ENCODE peak calls at places on chromosomes 16 and 17, in ten cellular contexts. One of them, this sample, is unnamed.

GRCh38 chr16:14365200-14365851 is 264.7 kb downstream of the PARN start:
- DNase-seq in lower leg skin: no peak
- DNase-seq in transverse colon: no peak
- DNase-seq in ovary: no peak
- DNase-seq in stomach: no peak
- DNase-seq in tibial nerve: no peak
- DNase-seq in H54: no peak
- DNase-seq in adrenal gland: no peak
- DNase-seq in body of pancreas: no peak
- DNase-seq in testis: no peak
- DNase-seq in this sample: no peak

GRCh38 chr16:75029854-75030253 is 31.0 kb downstream of the ZNRF1 start:
- DNase-seq in lower leg skin: no peak
- DNase-seq in ovary: no peak
- DNase-seq in H54: no peak
- DNase-seq in tibial nerve: no peak
- DNase-seq in body of pancreas: no peak
- DNase-seq in adrenal gland: no peak
- DNase-seq in transverse colon: no peak
- DNase-seq in testis: no peak
- DNase-seq in stomach: no peak
- DNase-seq in this sample: no peak

GRCh38 chr17:1480747-1481465 is 11.6 kb downstream of the MYO1C start:
- DNase-seq in tibial nerve: no peak
- DNase-seq in stomach: no peak
- DNase-seq in H54: no peak
- DNase-seq in testis: no peak
- DNase-seq in adrenal gland: no peak
- DNase-seq in ovary: no peak
- DNase-seq in body of pancreas: no peak
- DNase-seq in lower leg skin: no peak
- DNase-seq in transverse colon: no peak
- DNase-seq in this sample: no peak

GRCh38 chr16:50146479-50147435 is 6.3 kb upstream of the TENT4B start:
- DNase-seq in tibial nerve: no peak
- DNase-seq in transverse colon: no peak
- DNase-seq in testis: no peak
- DNase-seq in stomach: no peak
- DNase-seq in body of pancreas: peak; percentile 48
- DNase-seq in H54: no peak
- DNase-seq in lower leg skin: peak; percentile 8
- DNase-seq in adrenal gland: no peak
- DNase-seq in ovary: no peak
- DNase-seq in this sample: no peak

GRCh38 chr17:4806770-4807533 is at the start of gene PLD2:
- DNase-seq in adrenal gland: peak; percentile 84
- DNase-seq in lower leg skin: peak; percentile 96
- DNase-seq in transverse colon: peak; percentile 91
- DNase-seq in H54: peak; percentile 95
- DNase-seq in ovary: peak; percentile 81
- DNase-seq in testis: peak; percentile 90
- DNase-seq in tibial nerve: peak; percentile 57
- DNase-seq in body of pancreas: peak; percentile 94
- DNase-seq in stomach: peak; percentile 91
- DNase-seq in this sample: peak; percentile 94

GRCh38 chr16:9374076-9374475 is 282.6 kb downstream of the HAPSTR1 start:
- DNase-seq in ovary: no peak
- DNase-seq in adrenal gland: no peak
- DNase-seq in tibial nerve: no peak
- DNase-seq in transverse colon: no peak
- DNase-seq in lower leg skin: no peak
- DNase-seq in testis: no peak
- DNase-seq in stomach: no peak
- DNase-seq in body of pancreas: no peak
- DNase-seq in H54: no peak
- DNase-seq in this sample: no peak

GRCh38 chr17:67751101-67752074 is 33.7 kb downstream of the NOL11 start:
- DNase-seq in lower leg skin: peak; percentile 67
- DNase-seq in adrenal gland: peak; percentile 34
- DNase-seq in tibial nerve: no peak
- DNase-seq in transverse colon: no peak
- DNase-seq in body of pancreas: no peak
- DNase-seq in stomach: no peak
- DNase-seq in ovary: no peak
- DNase-seq in H54: no peak
- DNase-seq in testis: no peak
- DNase-seq in this sample: no peak

GRCh38 chr17:57286372-57287105 is 30.2 kb downstream of the MSI2 start:
- DNase-seq in tibial nerve: no peak
- DNase-seq in transverse colon: no peak
- DNase-seq in stomach: no peak
- DNase-seq in lower leg skin: no peak
- DNase-seq in ovary: no peak
- DNase-seq in adrenal gland: no peak
- DNase-seq in H54: no peak
- DNase-seq in testis: no peak
- DNase-seq in body of pancreas: no peak
- DNase-seq in this sample: no peak

GRCh38 chr16:54928421-54929089 is 2.1 kb upstream of the IRX5 start:
- DNase-seq in adrenal gland: peak; percentile 81
- DNase-seq in transverse colon: no peak
- DNase-seq in H54: peak; percentile 53
- DNase-seq in tibial nerve: no peak
- DNase-seq in body of pancreas: peak; percentile 47
- DNase-seq in stomach: peak; percentile 77
- DNase-seq in testis: peak; percentile 62
- DNase-seq in ovary: no peak
- DNase-seq in lower leg skin: peak; percentile 96
- DNase-seq in this sample: peak; percentile 61

GRCh38 chr16:81551821-81552304 is 107.3 kb downstream of the CMIP start:
- DNase-seq in ovary: no peak
- DNase-seq in stomach: no peak
- DNase-seq in adrenal gland: peak; percentile 93
- DNase-seq in lower leg skin: no peak
- DNase-seq in body of pancreas: peak; percentile 28
- DNase-seq in tibial nerve: no peak
- DNase-seq in testis: no peak
- DNase-seq in H54: no peak
- DNase-seq in transverse colon: no peak
- DNase-seq in this sample: peak; percentile 72

GRCh38 chr17:79933863-79934652 is 94.8 kb upstream of the CBX4 start:
- DNase-seq in transverse colon: peak; percentile 73
- DNase-seq in adrenal gland: peak; percentile 69
- DNase-seq in body of pancreas: peak; percentile 56
- DNase-seq in H54: peak; percentile 80
- DNase-seq in tibial nerve: no peak
- DNase-seq in ovary: no peak
- DNase-seq in stomach: peak; percentile 71
- DNase-seq in lower leg skin: no peak
- DNase-seq in testis: no peak
- DNase-seq in this sample: no peak

GRCh38 chr17:78668847-78669246 is 91.7 kb upstream of the DNAH17 start:
- DNase-seq in testis: no peak
- DNase-seq in tibial nerve: no peak
- DNase-seq in stomach: no peak
- DNase-seq in ovary: no peak
- DNase-seq in adrenal gland: no peak
- DNase-seq in transverse colon: no peak
- DNase-seq in body of pancreas: no peak
- DNase-seq in lower leg skin: no peak
- DNase-seq in H54: no peak
- DNase-seq in this sample: no peak

GRCh38 chr17:78671607-78672404 is 94.6 kb upstream of the DNAH17 start:
- DNase-seq in H54: no peak
- DNase-seq in tibial nerve: no peak
- DNase-seq in lower leg skin: no peak
- DNase-seq in transverse colon: no peak
- DNase-seq in ovary: no peak
- DNase-seq in body of pancreas: no peak
- DNase-seq in testis: no peak
- DNase-seq in stomach: no peak
- DNase-seq in adrenal gland: no peak
- DNase-seq in this sample: peak; percentile 15

GRCh38 chr17:78669256-78669974 is 92.2 kb upstream of the DNAH17 start:
- DNase-seq in ovary: no peak
- DNase-seq in adrenal gland: no peak
- DNase-seq in testis: no peak
- DNase-seq in stomach: no peak
- DNase-seq in tibial nerve: no peak
- DNase-seq in transverse colon: no peak
- DNase-seq in body of pancreas: no peak
- DNase-seq in lower leg skin: no peak
- DNase-seq in H54: no peak
- DNase-seq in this sample: no peak

GRCh38 chr17:78669975-78670518 is 92.9 kb upstream of the DNAH17 start:
- DNase-seq in stomach: no peak
- DNase-seq in ovary: no peak
- DNase-seq in transverse colon: no peak
- DNase-seq in body of pancreas: no peak
- DNase-seq in tibial nerve: no peak
- DNase-seq in testis: no peak
- DNase-seq in adrenal gland: no peak
- DNase-seq in lower leg skin: no peak
- DNase-seq in H54: no peak
- DNase-seq in this sample: no peak

DNA sequence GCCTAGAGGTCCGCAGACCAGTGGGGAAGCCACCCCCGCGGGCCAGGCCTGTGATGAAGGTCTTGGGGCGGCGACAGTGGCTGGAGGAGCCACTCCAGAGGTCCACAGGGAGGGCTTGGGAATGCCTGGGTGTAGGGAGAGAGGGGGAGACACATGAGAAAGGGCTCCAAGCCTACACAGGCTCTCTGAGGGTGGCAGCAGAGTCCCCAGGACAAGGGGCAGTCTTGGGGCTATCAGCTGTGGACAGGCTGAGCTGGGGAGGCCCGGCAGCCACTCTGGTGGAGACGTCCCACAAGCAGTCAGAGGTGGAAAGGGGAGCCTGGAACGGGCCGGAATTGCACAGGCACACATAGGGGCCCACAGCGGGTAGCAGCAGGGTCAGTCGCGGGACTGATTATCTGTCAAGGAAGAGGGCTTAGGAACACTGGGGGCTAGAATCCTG is 93.7 kb upstream of the DNAH17 start:
- DNase-seq in transverse colon: no peak
- DNase-seq in stomach: no peak
- DNase-seq in testis: no peak
- DNase-seq in H54: no peak
- DNase-seq in adrenal gland: no peak
- DNase-seq in ovary: no peak
- DNase-seq in tibial nerve: no peak
- DNase-seq in lower leg skin: no peak
- DNase-seq in body of pancreas: no peak
- DNase-seq in this sample: no peak
- TF ChIP-seq POLR2A in transverse colon: no peak
- TF ChIP-seq POLR2A in stomach: no peak
- TF ChIP-seq POLR2A in testis: no peak
- TF ChIP-seq POLR2A in H54: no peak
- TF ChIP-seq POLR2A in adrenal gland: no peak
- TF ChIP-seq POLR2A in ovary: no peak
- TF ChIP-seq POLR2A in tibial nerve: no peak
- TF ChIP-seq POLR2A in lower leg skin: no peak
- TF ChIP-seq POLR2A in body of pancreas: no peak
- TF ChIP-seq POLR2A in this sample: no peak

DNA sequence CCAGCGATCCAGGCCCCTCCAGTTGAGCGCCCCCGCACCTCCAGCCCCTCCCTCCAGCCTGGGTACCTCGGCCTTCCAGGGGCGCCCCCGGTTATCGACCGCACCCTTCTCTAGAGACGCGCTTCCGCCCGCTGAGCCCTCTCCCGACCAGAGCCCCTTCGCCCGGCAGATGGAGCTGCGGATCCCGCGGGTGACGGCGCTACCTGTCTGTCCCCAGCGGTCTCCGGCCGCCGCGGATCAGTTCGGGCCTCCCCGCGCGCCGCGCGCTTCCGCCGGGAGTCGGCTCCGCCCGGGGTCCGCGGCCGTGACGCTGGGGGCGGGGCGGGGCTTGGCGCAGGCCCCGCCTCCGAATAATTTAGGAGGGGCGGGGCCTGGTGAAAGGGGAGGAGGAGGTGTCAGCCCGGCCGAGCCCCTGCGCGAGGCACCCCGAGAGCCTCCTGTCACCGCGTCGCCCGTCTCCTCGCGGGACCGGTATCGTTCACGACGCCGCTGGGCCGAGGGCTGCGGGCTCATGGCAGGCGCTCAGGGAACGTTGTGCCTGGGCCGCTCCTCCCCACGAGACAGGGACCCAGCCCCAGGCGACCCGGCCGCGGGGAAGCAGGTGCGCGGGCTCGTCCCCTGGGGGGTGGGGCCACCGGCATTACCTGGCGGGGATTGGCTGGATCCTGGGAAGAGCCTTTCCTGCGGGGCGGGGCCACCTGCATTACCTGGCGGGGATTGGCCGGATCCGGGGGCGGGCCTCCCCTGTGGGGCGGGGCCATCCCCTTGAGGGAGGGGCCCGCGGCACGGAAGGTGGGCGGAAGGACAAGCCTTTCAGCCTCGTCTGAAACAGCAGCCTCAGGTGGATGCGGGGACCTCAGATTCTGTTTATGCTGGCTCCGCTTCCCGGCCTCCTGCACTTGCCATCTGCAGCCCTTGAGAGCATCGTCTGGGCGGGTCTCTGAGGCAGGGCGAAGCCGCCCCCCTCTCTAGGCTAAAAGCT is at the start of gene SPATA2L:
- DNase-seq in tibial nerve: peak; percentile 59
- DNase-seq in stomach: peak; percentile 98
- DNase-seq in transverse colon: peak; percentile 98
- DNase-seq in H54: peak; percentile 93
- DNase-seq in body of pancreas: peak; percentile 98
- DNase-seq in ovary: peak; percentile 92
- DNase-seq in adrenal gland: peak; percentile 97
- DNase-seq in testis: peak; percentile 94
- DNase-seq in lower leg skin: peak; percentile 97
- DNase-seq in this sample: peak; percentile 97
- TF ChIP-seq POLR2A in tibial nerve: peak; percentile 96
- TF ChIP-seq POLR2A in stomach: peak; percentile 45
- TF ChIP-seq POLR2A in transverse colon: peak; percentile 82
- TF ChIP-seq POLR2A in H54: peak; percentile 60
- TF ChIP-seq POLR2A in body of pancreas: peak; percentile 90
- TF ChIP-seq POLR2A in ovary: peak; percentile 96
- TF ChIP-seq POLR2A in adrenal gland: peak; percentile 86
- TF ChIP-seq POLR2A in testis: peak; percentile 75
- TF ChIP-seq POLR2A in lower leg skin: peak; percentile 57
- TF ChIP-seq POLR2A in this sample: peak; percentile 91

GRCh38 chr17:51258756-51259573 is 884 bp downstream of the MBTD1 start:
- DNase-seq in body of pancreas: peak; percentile 24
- DNase-seq in lower leg skin: no peak
- DNase-seq in tibial nerve: no peak
- DNase-seq in stomach: no peak
- DNase-seq in ovary: peak; percentile 65
- DNase-seq in H54: peak; percentile 23
- DNase-seq in testis: peak; percentile 63
- DNase-seq in transverse colon: peak; percentile 34
- DNase-seq in adrenal gland: peak; percentile 67
- DNase-seq in this sample: peak; percentile 59
- TF ChIP-seq POLR2A in body of pancreas: no peak
- TF ChIP-seq POLR2A in lower leg skin: no peak
- TF ChIP-seq POLR2A in tibial nerve: no peak
- TF ChIP-seq POLR2A in stomach: no peak
- TF ChIP-seq POLR2A in ovary: no peak
- TF ChIP-seq POLR2A in H54: no peak
- TF ChIP-seq POLR2A in testis: no peak
- TF ChIP-seq POLR2A in transverse colon: no peak
- TF ChIP-seq POLR2A in adrenal gland: peak; percentile 36
- TF ChIP-seq POLR2A in this sample: no peak

GRCh38 chr16:85650864-85651811 is 37.6 kb downstream of the GINS2 start:
- DNase-seq in tibial nerve: no peak
- DNase-seq in transverse colon: no peak
- DNase-seq in adrenal gland: peak; percentile 92
- DNase-seq in H54: no peak
- DNase-seq in ovary: peak; percentile 78
- DNase-seq in body of pancreas: peak; percentile 79
- DNase-seq in lower leg skin: no peak
- DNase-seq in testis: no peak
- DNase-seq in stomach: peak; percentile 66
- DNase-seq in this sample: peak; percentile 75
- TF ChIP-seq POLR2A in tibial nerve: no peak
- TF ChIP-seq POLR2A in transverse colon: no peak
- TF ChIP-seq POLR2A in adrenal gland: no peak
- TF ChIP-seq POLR2A in H54: no peak
- TF ChIP-seq POLR2A in ovary: no peak
- TF ChIP-seq POLR2A in body of pancreas: no peak
- TF ChIP-seq POLR2A in lower leg skin: no peak
- TF ChIP-seq POLR2A in testis: no peak
- TF ChIP-seq POLR2A in stomach: no peak
- TF ChIP-seq POLR2A in this sample: no peak